ENCODE peak calls at places on chromosomes 5 and 9, in eight cellular contexts. One of them, this sample, is unnamed.

GRCh38 chr5:60382761-60383160 is 317.2 kb downstream of the DEPDC1B start:
- DNase-seq in T-helper 17 cell: no peak
- DNase-seq in trophoblast cell: no peak
- DNase-seq in tibial artery: no peak
- DNase-seq in colonic mucosa: no peak
- DNase-seq in left lung: no peak
- DNase-seq in aorta: no peak
- DNase-seq in non-pigmented ciliary epithelial cell: peak
- DNase-seq in this sample: no peak

GRCh38 chr5:95238560-95239325 is 46.2 kb downstream of the MCTP1 start:
- DNase-seq in colonic mucosa: no peak
- DNase-seq in T-helper 17 cell: no peak
- DNase-seq in tibial artery: no peak
- DNase-seq in aorta: no peak
- DNase-seq in non-pigmented ciliary epithelial cell: peak
- DNase-seq in left lung: no peak
- DNase-seq in trophoblast cell: peak
- DNase-seq in this sample: no peak

GRCh38 chr5:112738180-112738560 is 485 bp downstream of the APC start:
- DNase-seq in trophoblast cell: no peak
- DNase-seq in colonic mucosa: no peak
- DNase-seq in T-helper 17 cell: no peak
- DNase-seq in tibial artery: no peak
- DNase-seq in left lung: no peak
- DNase-seq in non-pigmented ciliary epithelial cell: no peak
- DNase-seq in aorta: no peak
- DNase-seq in this sample: no peak

GRCh38 chr9:17402309-17402708 is 176.6 kb upstream of the SH3GL2 start:
- DNase-seq in left lung: no peak
- DNase-seq in colonic mucosa: no peak
- DNase-seq in aorta: no peak
- DNase-seq in T-helper 17 cell: no peak
- DNase-seq in non-pigmented ciliary epithelial cell: no peak
- DNase-seq in tibial artery: no peak
- DNase-seq in trophoblast cell: no peak
- DNase-seq in this sample: no peak

GRCh38 chr9:135522137-135522877 is 1.1 kb downstream of the LCN1 start:
- DNase-seq in T-helper 17 cell: no peak
- DNase-seq in tibial artery: no peak
- DNase-seq in non-pigmented ciliary epithelial cell: no peak
- DNase-seq in colonic mucosa: no peak
- DNase-seq in aorta: no peak
- DNase-seq in left lung: no peak
- DNase-seq in trophoblast cell: no peak
- DNase-seq in this sample: no peak

GRCh38 chr5:158807947-158808346 is 291.8 kb downstream of the EBF1 start:
- DNase-seq in colonic mucosa: no peak
- DNase-seq in T-helper 17 cell: no peak
- DNase-seq in non-pigmented ciliary epithelial cell: no peak
- DNase-seq in aorta: no peak
- DNase-seq in tibial artery: no peak
- DNase-seq in trophoblast cell: peak
- DNase-seq in left lung: no peak
- DNase-seq in this sample: no peak

GRCh38 chr5:98750693-98751092 is 22.8 kb upstream of the RGMB start:
- DNase-seq in colonic mucosa: no peak
- DNase-seq in tibial artery: no peak
- DNase-seq in non-pigmented ciliary epithelial cell: no peak
- DNase-seq in aorta: no peak
- DNase-seq in trophoblast cell: no peak
- DNase-seq in T-helper 17 cell: no peak
- DNase-seq in left lung: no peak
- DNase-seq in this sample: no peak

GRCh38 chr5:9156282-9156681 is 389.6 kb downstream of the SEMA5A start:
- DNase-seq in aorta: no peak
- DNase-seq in tibial artery: peak
- DNase-seq in trophoblast cell: peak
- DNase-seq in T-helper 17 cell: no peak
- DNase-seq in colonic mucosa: no peak
- DNase-seq in non-pigmented ciliary epithelial cell: no peak
- DNase-seq in left lung: no peak
- DNase-seq in this sample: no peak

GRCh38 chr9:89969881-89970639 is 365.2 kb downstream of the GADD45G start:
- DNase-seq in T-helper 17 cell: no peak
- DNase-seq in non-pigmented ciliary epithelial cell: no peak
- DNase-seq in left lung: peak
- DNase-seq in colonic mucosa: peak
- DNase-seq in trophoblast cell: no peak
- DNase-seq in tibial artery: no peak
- DNase-seq in aorta: no peak
- DNase-seq in this sample: no peak

GRCh38 chr9:33468797-33469621 is 4.7 kb downstream of the NOL6 start:
- DNase-seq in colonic mucosa: no peak
- DNase-seq in non-pigmented ciliary epithelial cell: no peak
- DNase-seq in trophoblast cell: no peak
- DNase-seq in T-helper 17 cell: no peak
- DNase-seq in left lung: peak
- DNase-seq in tibial artery: no peak
- DNase-seq in aorta: peak
- DNase-seq in this sample: no peak